ENCODE peak calls at places on chromosomes 7 and 10, in four cellular contexts. D is fibroblast of the aortic adventitia, Y is uterus, E is AG09309. N is an unnamed sample.

GRCh38 chr10:119754085-119754484 is 28.2 kb downstream of the INPP5F start:
- DNase-seq in D (no peak), Y (no peak), E (no peak), N (no peak)

GRCh38 chr7:139976055-139976837 is 86.5 kb downstream of the PARP12 start:
- DNase-seq in Y (no peak), E (no peak), D (no peak), N (no peak)

GRCh38 chr7:120996333-120996982 is 7.9 kb downstream of the CPED1 start:
- DNase-seq in D (peak), E (peak), Y (peak), N (peak)

GRCh38 chr7:158076656-158077055 is 511.0 kb downstream of the PTPRN2 start:
- DNase-seq in Y (no peak), D (no peak), E (no peak), N (no peak)

GRCh38 chr7:25537678-25538375 is 309.5 kb upstream of the NPVF start:
- DNase-seq in D (no peak), E (no peak), Y (no peak), N (no peak)

GRCh38 chr10:20998036-20998435 is 100.9 kb upstream of the NEBL start:
- DNase-seq in E (no peak), Y (no peak), D (no peak), N (no peak)

GRCh38 chr10:90494183-90494582 is 363.7 kb downstream of the HTR7 start:
- DNase-seq in D (no peak), E (no peak), Y (no peak), N (no peak)

GRCh38 chr7:74153736-74154135 is 20.4 kb upstream of the EIF4H start:
- DNase-seq in D (no peak), Y (no peak), E (no peak), N (no peak)

GRCh38 chr7:52959336-52959735 is 76.1 kb upstream of the POM121L12 start:
- DNase-seq in E (no peak), D (no peak), Y (no peak), N (peak)

GRCh38 chr10:44476421-44476820 is 91.5 kb upstream of the CXCL12 start:
- DNase-seq in Y (no peak), D (no peak), E (no peak), N (no peak)

GRCh38 chr7:81584667-81585066 is 185.2 kb downstream of the HGF start:
- DNase-seq in D (peak), E (no peak), Y (no peak), N (peak)

GRCh38 chr7:98852826-98853225 is 17.0 kb downstream of the TMEM130 start:
- DNase-seq in E (no peak), D (peak), Y (no peak), N (no peak)

GRCh38 chr7:153887756-153888591 is 164.2 kb upstream of the DPP6 start:
- DNase-seq in D (no peak), Y (no peak), E (no peak), N (no peak)

GRCh38 chr7:17787257-17787656 is 153.0 kb downstream of the SNX13 start:
- DNase-seq in E (no peak), Y (no peak), D (no peak), N (no peak)

DNA sequence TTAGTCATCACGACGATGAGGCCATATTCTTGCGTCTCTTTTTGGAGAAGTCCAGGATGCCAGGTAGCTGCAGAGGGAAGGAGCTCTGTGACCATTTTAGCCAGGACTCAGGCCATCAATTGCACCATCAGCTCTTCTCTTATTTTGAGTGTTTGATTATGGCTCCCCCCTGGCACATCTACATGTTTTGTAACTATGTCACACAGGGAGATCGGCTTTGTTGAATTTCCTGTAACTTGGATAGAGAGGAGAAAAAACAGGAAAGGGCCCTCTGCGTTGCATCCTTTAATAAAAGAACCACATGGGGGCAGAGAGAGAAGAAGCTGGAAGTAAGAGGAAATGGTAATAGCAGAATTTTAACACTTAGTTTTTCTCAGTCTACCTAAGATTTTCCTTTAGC is 414.1 kb downstream of the LRMDA start:
- DNase-seq in D (no peak), E (no peak), Y (no peak), N (no peak)
- TF ChIP-seq CTCF in D (no peak), E (no peak), Y (peak), N (no peak)

DNA sequence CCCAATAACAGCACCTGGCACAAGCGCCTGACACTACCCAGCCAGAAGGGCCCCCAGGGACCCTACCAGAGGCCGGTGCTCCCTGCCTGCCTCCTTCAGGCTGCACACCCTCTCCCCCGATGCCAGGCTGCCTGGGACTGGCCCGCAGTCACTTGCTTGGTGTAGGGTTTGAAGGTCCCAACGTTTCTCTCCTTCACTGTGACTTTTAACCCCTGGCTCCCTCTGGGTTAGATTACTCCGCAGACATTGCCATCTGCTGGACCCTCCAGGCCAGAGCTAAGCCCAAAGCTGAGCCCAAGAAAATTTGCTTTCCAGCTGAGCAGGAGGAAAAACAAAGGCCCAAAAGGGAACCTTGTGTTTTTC is 6.9 kb downstream of the CDHR1 start:
- DNase-seq in Y (no peak), E (no peak), D (no peak), N (no peak)
- TF ChIP-seq CTCF in Y (no peak), E (no peak), D (no peak), N (no peak)

GRCh38 chr7:115638853-115639252 is 391.7 kb downstream of the TFEC start:
- DNase-seq in E (no peak), Y (no peak), D (no peak), N (no peak)

GRCh38 chr7:115635367-115635766 is 395.2 kb downstream of the TFEC start:
- DNase-seq in E (no peak), D (peak), Y (no peak), N (peak)

GRCh38 chr7:115634633-115635032 is 395.9 kb downstream of the TFEC start:
- DNase-seq in D (no peak), E (no peak), Y (no peak), N (peak)

GRCh38 chr7:115637123-115637522 is 393.4 kb downstream of the TFEC start:
- DNase-seq in E (no peak), Y (no peak), D (no peak), N (no peak)

DNA sequence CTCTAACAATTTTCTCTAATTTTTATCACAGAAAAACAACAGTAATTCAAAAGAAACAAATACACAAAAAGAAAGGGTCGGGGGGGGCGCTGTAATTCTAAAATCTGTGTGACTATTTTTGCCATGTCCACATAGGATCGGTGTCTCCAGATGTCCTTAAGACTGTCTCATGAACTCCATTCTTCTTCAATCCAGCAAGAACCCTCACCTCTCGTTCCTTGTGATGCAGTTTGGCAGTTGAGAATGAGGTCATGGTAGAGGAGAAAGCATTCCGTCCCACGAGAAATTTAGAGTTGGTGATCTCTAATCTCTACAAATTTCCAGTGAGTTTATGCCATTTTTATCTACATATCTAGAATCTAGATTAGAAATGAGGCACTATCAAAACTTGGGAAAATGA is 394.7 kb downstream of the TFEC start:
- DNase-seq in E (no peak), Y (no peak), D (no peak), N (peak)
- TF ChIP-seq CTCF in E (no peak), Y (no peak), D (no peak), N (no peak)

GRCh38 chr7:104772405-104772821 is 241.6 kb upstream of the KMT2E start:
- DNase-seq in D (no peak), Y (no peak), E (no peak), N (no peak)

GRCh38 chr7:104767113-104767512 is 246.9 kb upstream of the KMT2E start:
- DNase-seq in Y (no peak), E (no peak), D (no peak), N (no peak)

GRCh38 chr7:104767826-104768536 is 246.0 kb upstream of the KMT2E start:
- DNase-seq in D (no peak), E (no peak), Y (no peak), N (no peak)
- TF ChIP-seq CTCF in D (no peak), E (no peak), Y (no peak), N (no peak)

GRCh38 chr10:110560012-110560411 is 7.5 kb upstream of the SMC3 start:
- DNase-seq in E (no peak), Y (no peak), D (no peak), N (no peak)

GRCh38 chr10:110558034-110558433 is 9.5 kb upstream of the SMC3 start:
- DNase-seq in D (no peak), Y (no peak), E (no peak), N (no peak)

GRCh38 chr10:110553905-110554304 is 13.6 kb upstream of the SMC3 start:
- DNase-seq in Y (no peak), D (no peak), E (no peak), N (no peak)

GRCh38 chr10:110556296-110556695 is 11.2 kb upstream of the SMC3 start:
- DNase-seq in D (no peak), Y (no peak), E (no peak), N (no peak)

GRCh38 chr10:110556993-110557601 is 10.4 kb upstream of the SMC3 start:
- DNase-seq in Y (peak), D (peak), E (no peak), N (peak)
- TF ChIP-seq CTCF in Y (peak), D (peak), E (peak), N (peak)

GRCh38 chr10:111650088-111650487 is 533.5 kb downstream of the GPAM start:
- DNase-seq in Y (no peak), E (no peak), D (no peak), N (no peak)

GRCh38 chr10:111656066-111656465 is 527.5 kb downstream of the GPAM start:
- DNase-seq in Y (no peak), E (no peak), D (peak), N (no peak)
- TF ChIP-seq CTCF in Y (no peak), E (no peak), D (no peak), N (no peak)

N was measured in fibroblast of villous mesenchyme.